ENCODE peak calls at places on chromosomes 12 and 14, in ten cellular contexts. V is left ventricle myocardium inferior, D is bronchial epithelial cell, S is aorta, Y is cardiac muscle cell, N is thoracic aorta, L is lung, E is adrenal gland, G is BE2C, U is mammary epithelial cell. K is an unnamed sample.

GRCh38 chr12:71014180-71014785 is 93.7 kb upstream of the PTPRR start:
- DNase-seq in V (no peak), D (peak; percentile 62), S (no peak), Y (peak; percentile 55), N (no peak), L (no peak), E (no peak), G (no peak), U (peak; percentile 32), K (no peak)

GRCh38 chr12:51090705-51091229 is 7.4 kb upstream of the CSRNP2 start:
- DNase-seq in V (no peak), D (no peak), S (no peak), Y (no peak), N (no peak), L (no peak), E (no peak), G (no peak), U (no peak), K (no peak)

GRCh38 chr12:32558941-32559340 is 120.2 kb upstream of the DNM1L start:
- DNase-seq in V (no peak), D (no peak), S (no peak), Y (no peak), N (no peak), L (no peak), E (no peak), G (no peak), U (no peak), K (no peak)

GRCh38 chr14:68399971-68400370 is 392.9 kb downstream of the ZFP36L1 start:
- DNase-seq in V (no peak), D (no peak), S (no peak), Y (no peak), N (no peak), L (no peak), E (no peak), G (no peak), U (no peak), K (no peak)

GRCh38 chr12:64618953-64619590 is 8.8 kb downstream of the RASSF3 start:
- DNase-seq in V (no peak), D (no peak), S (no peak), Y (no peak), N (no peak), L (no peak), E (no peak), G (no peak), U (peak; percentile 37), K (no peak)

GRCh38 chr14:32137313-32137712 is 60.2 kb downstream of the ARHGAP5 start:
- DNase-seq in V (no peak), D (no peak), S (no peak), Y (no peak), N (no peak), L (no peak), E (no peak), G (no peak), U (no peak), K (no peak)

GRCh38 chr12:96046543-96047137 is 11.3 kb upstream of the LTA4H start:
- DNase-seq in V (no peak), D (no peak), S (no peak), Y (no peak), N (no peak), L (no peak), E (no peak), G (no peak), U (no peak), K (no peak)

GRCh38 chr12:3718100-3718499 is 34.8 kb downstream of the CRACR2A start:
- DNase-seq in V (no peak), D (no peak), S (no peak), Y (no peak), N (no peak), L (peak; percentile 45), E (no peak), G (no peak), U (no peak), K (no peak)

GRCh38 chr14:28676481-28676880 is 90.1 kb upstream of the FOXG1 start:
- DNase-seq in V (no peak), D (peak; percentile 99), S (no peak), Y (no peak), N (no peak), L (no peak), E (no peak), G (no peak), U (peak; percentile 96), K (no peak)

GRCh38 chr12:6809056-6809455 is 12.6 kb upstream of the GPR162 start:
- DNase-seq in V (no peak), D (no peak), S (no peak), Y (no peak), N (no peak), L (no peak), E (no peak), G (no peak), U (no peak), K (no peak)

GRCh38 chr12:106301611-106302321 is 767 bp upstream of the TCP11L2 start:
- DNase-seq in V (peak; percentile 37), D (peak; percentile 72), S (no peak), Y (peak; percentile 52), N (peak; percentile 19), L (peak; percentile 84), E (peak; percentile 74), G (peak; percentile 26), U (peak; percentile 65), K (peak; percentile 59)

GRCh38 chr14:102086346-102086971 is 385 bp downstream of the HSP90AA1 start:
- DNase-seq in V (peak; percentile 31), D (peak; percentile 38), S (peak; percentile 86), Y (peak; percentile 64), N (no peak), L (no peak), E (peak; percentile 70), G (peak; percentile 42), U (peak; percentile 46), K (peak; percentile 45)

GRCh38 chr14:26775765-26776577 is 178.1 kb upstream of the NOVA1 start:
- DNase-seq in V (no peak), D (peak; percentile 64), S (no peak), Y (no peak), N (no peak), L (no peak), E (no peak), G (no peak), U (no peak), K (no peak)

GRCh38 chr14:56657604-56658003 is 78.0 kb downstream of the TMEM260 start:
- DNase-seq in V (no peak), D (no peak), S (no peak), Y (no peak), N (no peak), L (no peak), E (no peak), G (no peak), U (no peak), K (no peak)

DNA sequence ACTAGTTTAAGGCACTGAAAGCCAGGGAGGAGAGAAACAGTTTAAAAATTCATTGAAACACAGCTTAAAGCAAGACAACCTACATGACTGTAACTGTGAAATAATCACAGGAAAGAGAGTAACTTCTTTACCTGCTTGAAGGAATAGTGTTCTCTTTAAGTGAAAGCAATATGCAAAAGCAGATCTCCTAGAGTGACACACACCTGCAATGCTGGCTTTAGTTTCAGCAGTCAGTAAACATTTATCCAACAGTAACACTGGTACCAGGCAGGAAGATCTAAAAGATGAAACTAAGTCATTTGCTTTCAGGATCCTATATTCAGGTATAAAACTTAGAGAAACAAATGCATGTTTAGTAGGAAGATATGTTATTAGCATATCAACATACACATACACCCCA is 85.3 kb upstream of the PPM1H start:
- DNase-seq in V (no peak), D (no peak), S (no peak), Y (no peak), N (no peak), L (no peak), E (no peak), G (no peak), U (no peak), K (no peak)
- H3K36me3 ChIP-seq in V (no peaks in the 10 kb centered on the region), D (no peaks in the 10 kb centered on the region), S (no peaks in the 10 kb centered on the region), Y (no peaks in the 10 kb centered on the region), N (no peaks in the 10 kb centered on the region), L (no peaks in the 10 kb centered on the region), E (no peaks in the 10 kb centered on the region), G (no peaks in the 10 kb centered on the region), U (no peaks in the 10 kb centered on the region), K (no peaks in the 10 kb centered on the region)

GRCh38 chr14:89958966-89959365 is 3.2 kb downstream of the TDP1 start:
- DNase-seq in V (no peak), D (no peak), S (no peak), Y (no peak), N (no peak), L (no peak), E (no peak), G (no peak), U (no peak), K (no peak)

GRCh38 chr14:89955418-89956293 is at the start of gene TDP1:
- DNase-seq in V (peak; percentile 96), D (peak; percentile 89), S (peak; percentile 99), Y (peak; percentile 97), N (peak; percentile 81), L (peak; percentile 89), E (peak; percentile 98), G (peak; percentile 98), U (peak; percentile 94), K (peak; percentile 94)

GRCh38 chr14:89959853-89960493 is 4.2 kb downstream of the TDP1 start:
- DNase-seq in V (no peak), D (no peak), S (no peak), Y (no peak), N (no peak), L (no peak), E (no peak), G (no peak), U (no peak), K (no peak)

GRCh38 chr14:89956294-89957009 is 725 bp downstream of the TDP1 start:
- DNase-seq in V (peak; percentile 23), D (peak; percentile 87), S (peak; percentile 91), Y (peak; percentile 8), N (peak; percentile 74), L (peak; percentile 54), E (peak; percentile 89), G (peak; percentile 47), U (peak; percentile 91), K (peak; percentile 44)

DNA sequence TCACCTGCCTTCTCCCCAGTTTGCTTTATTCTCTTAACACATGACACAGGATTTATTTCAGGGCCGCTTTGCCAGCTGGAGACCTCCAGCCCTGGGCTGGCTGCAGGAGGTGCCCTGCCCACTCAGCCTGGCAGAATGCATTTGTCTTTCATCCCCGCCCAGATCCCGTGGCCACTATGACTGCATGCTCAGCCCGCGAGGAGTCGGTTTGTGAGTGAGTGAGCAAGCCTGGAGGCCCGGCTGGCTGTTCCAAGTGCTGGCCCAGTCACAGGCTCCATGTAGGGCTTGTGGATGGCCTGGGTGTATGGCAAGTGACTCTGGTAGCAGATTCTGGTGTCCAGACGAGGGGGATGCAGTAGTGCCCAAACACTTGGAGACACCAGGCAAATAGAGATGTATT is 2.1 kb downstream of the TDP1 start:
- DNase-seq in V (no peak), D (no peak), S (no peak), Y (no peak), N (no peak), L (no peak), E (no peak), G (no peak), U (no peak), K (no peak)
- H3K36me3 ChIP-seq in V (peaks cover 1% of the 10 kb centered on the region), D (peaks cover 10% of the 10 kb centered on the region), S (peaks cover 3% of the 10 kb centered on the region), Y (no peaks in the 10 kb centered on the region), N (no peaks in the 10 kb centered on the region), L (no peaks in the 10 kb centered on the region), E (no peaks in the 10 kb centered on the region), G (peaks cover 8% of the 10 kb centered on the region), U (peaks cover 2% of the 10 kb centered on the region), K (no peaks in the 10 kb centered on the region)

GRCh38 chr14:81200041-81200440 is 20.7 kb downstream of the GTF2A1 start:
- DNase-seq in V (no peak), D (no peak), S (no peak), Y (no peak), N (no peak), L (no peak), E (no peak), G (no peak), U (no peak), K (no peak)
- H3K36me3 ChIP-seq in V (peaks cover 76% of the 10 kb centered on the region), D (peaks cover 5% of the 10 kb centered on the region), S (peaks cover 4% of the 10 kb centered on the region), Y (peaks cover 71% of the 10 kb centered on the region), N (peaks cover 17% of the 10 kb centered on the region), L (peaks cover 8% of the 10 kb centered on the region), E (peaks cover 61% of the 10 kb centered on the region), G (peaks cover 39% of the 10 kb centered on the region), U (peaks cover 21% of the 10 kb centered on the region), K (no peaks in the 10 kb centered on the region)

GRCh38 chr14:33515441-33515840 is 435.4 kb downstream of the EGLN3 start:
- DNase-seq in V (no peak), D (no peak), S (no peak), Y (no peak), N (no peak), L (no peak), E (no peak), G (no peak), U (no peak), K (no peak)
- H3K36me3 ChIP-seq in V (no peaks in the 10 kb centered on the region), D (no peaks in the 10 kb centered on the region), S (no peaks in the 10 kb centered on the region), Y (no peaks in the 10 kb centered on the region), N (no peaks in the 10 kb centered on the region), L (no peaks in the 10 kb centered on the region), E (no peaks in the 10 kb centered on the region), G (no peaks in the 10 kb centered on the region), U (no peaks in the 10 kb centered on the region), K (no peaks in the 10 kb centered on the region)

K was measured in uterus.